ENCODE peak calls at places on chromosomes 6 and 20, in six cellular contexts. One of them, this sample, is unnamed.

GRCh38 chr6:167797871-167798265 is 28.8 kb upstream of the AFDN start:
- DNase-seq in hepatocyte: no peak
- DNase-seq in pancreas: no peak
- DNase-seq in CD8-positive, alpha-beta T cell: no peak
- DNase-seq in GM23248: no peak
- DNase-seq in right atrium auricular region: no peak
- DNase-seq in this sample: no peak

GRCh38 chr6:27809939-27810767 is 102.0 kb downstream of the OR2B2 start:
- DNase-seq in right atrium auricular region: peak; percentile 75
- DNase-seq in pancreas: peak; percentile 69
- DNase-seq in GM23248: peak; percentile 95
- DNase-seq in hepatocyte: peak; percentile 92
- DNase-seq in CD8-positive, alpha-beta T cell: peak; percentile 82
- DNase-seq in this sample: peak; percentile 70

GRCh38 chr6:31723980-31724691 is 963 bp downstream of the MPIG6B start:
- DNase-seq in pancreas: no peak
- DNase-seq in CD8-positive, alpha-beta T cell: no peak
- DNase-seq in GM23248: no peak
- DNase-seq in right atrium auricular region: no peak
- DNase-seq in hepatocyte: no peak
- DNase-seq in this sample: no peak

GRCh38 chr6:158849899-158850806 is 31.0 kb upstream of the EZR start:
- DNase-seq in right atrium auricular region: no peak
- DNase-seq in GM23248: peak; percentile 97
- DNase-seq in hepatocyte: peak; percentile 85
- DNase-seq in pancreas: no peak
- DNase-seq in CD8-positive, alpha-beta T cell: peak; percentile 78
- DNase-seq in this sample: peak; percentile 13

GRCh38 chr20:4444404-4444803 is 277.3 kb upstream of the PRND start:
- DNase-seq in hepatocyte: no peak
- DNase-seq in CD8-positive, alpha-beta T cell: no peak
- DNase-seq in pancreas: no peak
- DNase-seq in GM23248: peak; percentile 88
- DNase-seq in right atrium auricular region: no peak
- DNase-seq in this sample: no peak

GRCh38 chr6:84539122-84539856 is 225.1 kb downstream of the TBX18 start:
- DNase-seq in pancreas: no peak
- DNase-seq in CD8-positive, alpha-beta T cell: no peak
- DNase-seq in right atrium auricular region: no peak
- DNase-seq in hepatocyte: no peak
- DNase-seq in GM23248: peak; percentile 30
- DNase-seq in this sample: no peak

GRCh38 chr20:10863337-10864060 is 189.7 kb upstream of the JAG1 start:
- DNase-seq in right atrium auricular region: no peak
- DNase-seq in CD8-positive, alpha-beta T cell: no peak
- DNase-seq in GM23248: peak; percentile 79
- DNase-seq in hepatocyte: no peak
- DNase-seq in pancreas: no peak
- DNase-seq in this sample: no peak

GRCh38 chr6:152982768-152983636 is at the start of gene FBXO5:
- DNase-seq in CD8-positive, alpha-beta T cell: peak; percentile 96
- DNase-seq in hepatocyte: peak; percentile 99
- DNase-seq in pancreas: peak; percentile 97
- DNase-seq in GM23248: peak; percentile 99
- DNase-seq in right atrium auricular region: peak; percentile 97
- DNase-seq in this sample: peak; percentile 98

GRCh38 chr6:33073431-33073871 is at the start of gene HLA-DPA1:
- DNase-seq in hepatocyte: no peak
- DNase-seq in CD8-positive, alpha-beta T cell: no peak
- DNase-seq in pancreas: no peak
- DNase-seq in GM23248: peak; percentile 62
- DNase-seq in right atrium auricular region: no peak
- DNase-seq in this sample: no peak

GRCh38 chr6:90764001-90764400 is 177.1 kb upstream of the MAP3K7 start:
- DNase-seq in CD8-positive, alpha-beta T cell: no peak
- DNase-seq in pancreas: no peak
- DNase-seq in GM23248: peak; percentile 1
- DNase-seq in right atrium auricular region: no peak
- DNase-seq in hepatocyte: no peak
- DNase-seq in this sample: no peak

GRCh38 chr6:41039060-41039998 is at the start of gene UNC5CL:
- DNase-seq in hepatocyte: peak; percentile 83
- DNase-seq in right atrium auricular region: no peak
- DNase-seq in pancreas: peak; percentile 80
- DNase-seq in GM23248: peak; percentile 54
- DNase-seq in CD8-positive, alpha-beta T cell: peak; percentile 55
- DNase-seq in this sample: peak; percentile 44

GRCh38 chr20:62382306-62383198 is 4.4 kb upstream of the RPS21 start:
- DNase-seq in pancreas: peak; percentile 87
- DNase-seq in hepatocyte: peak; percentile 94
- DNase-seq in right atrium auricular region: no peak
- DNase-seq in CD8-positive, alpha-beta T cell: peak; percentile 73
- DNase-seq in GM23248: peak; percentile 76
- DNase-seq in this sample: peak; percentile 88

GRCh38 chr20:29301624-29302259 is 1955.7 kb upstream of the DEFB115 start:
- DNase-seq in right atrium auricular region: no peak
- DNase-seq in GM23248: no peak
- DNase-seq in pancreas: no peak
- DNase-seq in CD8-positive, alpha-beta T cell: no peak
- DNase-seq in hepatocyte: no peak
- DNase-seq in this sample: no peak

GRCh38 chr6:16649241-16649640 is 112.0 kb downstream of the ATXN1 start:
- DNase-seq in right atrium auricular region: no peak
- DNase-seq in hepatocyte: no peak
- DNase-seq in GM23248: peak; percentile 28
- DNase-seq in pancreas: no peak
- DNase-seq in CD8-positive, alpha-beta T cell: no peak
- DNase-seq in this sample: no peak

GRCh38 chr6:154606457-154606856 is 96.0 kb upstream of the CNKSR3 start:
- DNase-seq in CD8-positive, alpha-beta T cell: peak; percentile 70
- DNase-seq in hepatocyte: no peak
- DNase-seq in pancreas: no peak
- DNase-seq in right atrium auricular region: no peak
- DNase-seq in GM23248: no peak
- DNase-seq in this sample: no peak

GRCh38 chr6:36809933-36810844 is 29.1 kb downstream of the CPNE5 start:
- DNase-seq in hepatocyte: no peak
- DNase-seq in CD8-positive, alpha-beta T cell: no peak
- DNase-seq in GM23248: no peak
- DNase-seq in pancreas: no peak
- DNase-seq in right atrium auricular region: no peak
- DNase-seq in this sample: no peak

GRCh38 chr6:86937219-86938079 is at the start of gene HTR1E:
- DNase-seq in GM23248: peak; percentile 48
- DNase-seq in right atrium auricular region: no peak
- DNase-seq in hepatocyte: peak; percentile 86
- DNase-seq in CD8-positive, alpha-beta T cell: no peak
- DNase-seq in pancreas: peak; percentile 76
- DNase-seq in this sample: peak; percentile 8

GRCh38 chr6:82246802-82247633 is 526 bp downstream of the IBTK start:
- DNase-seq in pancreas: peak; percentile 76
- DNase-seq in GM23248: peak; percentile 79
- DNase-seq in hepatocyte: peak; percentile 84
- DNase-seq in CD8-positive, alpha-beta T cell: no peak
- DNase-seq in right atrium auricular region: peak; percentile 71
- DNase-seq in this sample: peak; percentile 79

GRCh38 chr6:64520050-64520449 is 884.4 kb downstream of the PHF3 start:
- DNase-seq in GM23248: peak; percentile 93
- DNase-seq in hepatocyte: peak; percentile 52
- DNase-seq in CD8-positive, alpha-beta T cell: no peak
- DNase-seq in right atrium auricular region: no peak
- DNase-seq in pancreas: no peak
- DNase-seq in this sample: no peak

GRCh38 chr6:22621701-22622100 is 52.3 kb downstream of the HDGFL1 start:
- DNase-seq in CD8-positive, alpha-beta T cell: no peak
- DNase-seq in hepatocyte: no peak
- DNase-seq in right atrium auricular region: no peak
- DNase-seq in GM23248: no peak
- DNase-seq in pancreas: no peak
- DNase-seq in this sample: no peak

GRCh38 chr20:42714298-42715141 is 475.2 kb downstream of the PTPRT start:
- DNase-seq in GM23248: no peak
- DNase-seq in pancreas: no peak
- DNase-seq in CD8-positive, alpha-beta T cell: no peak
- DNase-seq in right atrium auricular region: no peak
- DNase-seq in hepatocyte: no peak
- DNase-seq in this sample: no peak

GRCh38 chr20:7029005-7029404 is 261.5 kb downstream of the BMP2 start:
- DNase-seq in pancreas: no peak
- DNase-seq in CD8-positive, alpha-beta T cell: no peak
- DNase-seq in GM23248: no peak
- DNase-seq in right atrium auricular region: no peak
- DNase-seq in hepatocyte: no peak
- DNase-seq in this sample: no peak

GRCh38 chr20:43409041-43409913 is 48.4 kb upstream of the SRSF6 start:
- DNase-seq in CD8-positive, alpha-beta T cell: no peak
- DNase-seq in hepatocyte: peak; percentile 35
- DNase-seq in pancreas: no peak
- DNase-seq in GM23248: peak; percentile 70
- DNase-seq in right atrium auricular region: no peak
- DNase-seq in this sample: peak; percentile 82

GRCh38 chr20:58054744-58055373 is 173.6 kb downstream of the ANKRD60 start:
- DNase-seq in right atrium auricular region: peak; percentile 65
- DNase-seq in GM23248: peak; percentile 46
- DNase-seq in CD8-positive, alpha-beta T cell: no peak
- DNase-seq in hepatocyte: peak; percentile 35
- DNase-seq in pancreas: no peak
- DNase-seq in this sample: peak; percentile 97

GRCh38 chr6:142666599-142667185 is 278.3 kb downstream of the HIVEP2 start:
- DNase-seq in GM23248: no peak
- DNase-seq in CD8-positive, alpha-beta T cell: no peak
- DNase-seq in hepatocyte: no peak
- DNase-seq in pancreas: no peak
- DNase-seq in right atrium auricular region: no peak
- DNase-seq in this sample: no peak

GRCh38 chr20:34525709-34526416 is 9.6 kb downstream of the DYNLRB1 start:
- DNase-seq in hepatocyte: peak; percentile 91
- DNase-seq in CD8-positive, alpha-beta T cell: no peak
- DNase-seq in GM23248: peak; percentile 99
- DNase-seq in pancreas: peak; percentile 79
- DNase-seq in right atrium auricular region: peak; percentile 90
- DNase-seq in this sample: peak; percentile 100

GRCh38 chr6:54680531-54680930 is 166.0 kb upstream of the FAM83B start:
- DNase-seq in pancreas: no peak
- DNase-seq in GM23248: no peak
- DNase-seq in hepatocyte: no peak
- DNase-seq in right atrium auricular region: no peak
- DNase-seq in CD8-positive, alpha-beta T cell: no peak
- DNase-seq in this sample: no peak

GRCh38 chr20:23925789-23926525 is 46.4 kb upstream of the CST5 start:
- DNase-seq in GM23248: no peak
- DNase-seq in right atrium auricular region: no peak
- DNase-seq in CD8-positive, alpha-beta T cell: no peak
- DNase-seq in pancreas: no peak
- DNase-seq in hepatocyte: no peak
- DNase-seq in this sample: no peak

GRCh38 chr20:54772931-54773642 is 297.7 kb downstream of the DOK5 start:
- DNase-seq in CD8-positive, alpha-beta T cell: no peak
- DNase-seq in GM23248: no peak
- DNase-seq in pancreas: no peak
- DNase-seq in right atrium auricular region: no peak
- DNase-seq in hepatocyte: no peak
- DNase-seq in this sample: no peak

GRCh38 chr20:19407731-19408130 is 195.3 kb downstream of the SLC24A3 start:
- DNase-seq in GM23248: no peak
- DNase-seq in CD8-positive, alpha-beta T cell: no peak
- DNase-seq in right atrium auricular region: no peak
- DNase-seq in hepatocyte: peak; percentile 31
- DNase-seq in pancreas: no peak
- DNase-seq in this sample: no peak

DNA sequence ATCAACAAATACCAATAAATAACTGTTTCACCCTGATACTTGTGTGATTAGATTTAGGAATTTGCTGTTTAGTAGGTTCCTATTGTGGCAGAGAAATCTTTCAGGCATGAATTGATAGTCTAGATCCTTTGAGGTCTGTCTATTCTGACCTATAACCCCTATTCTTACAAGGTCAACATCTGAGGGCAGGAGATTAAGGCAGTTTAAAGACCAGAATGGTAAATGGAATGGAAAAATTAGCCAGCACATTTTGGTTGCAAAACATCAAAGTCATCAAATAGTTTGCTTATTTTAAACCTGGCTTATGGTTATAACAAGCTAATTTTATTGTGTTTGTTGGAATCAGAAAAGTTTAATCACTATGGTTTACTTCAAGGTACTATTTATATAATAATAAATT is 78.4 kb downstream of the LIN28B start:
- DNase-seq in GM23248: no peak
- DNase-seq in hepatocyte: no peak
- DNase-seq in right atrium auricular region: no peak
- DNase-seq in CD8-positive, alpha-beta T cell: no peak
- DNase-seq in pancreas: no peak
- DNase-seq in this sample: no peak
- H3K9me3 ChIP-seq in GM23248: no peaks in the 10 kb centered on the region
- H3K9me3 ChIP-seq in hepatocyte: no peaks in the 10 kb centered on the region
- H3K9me3 ChIP-seq in right atrium auricular region: no peaks in the 10 kb centered on the region
- H3K9me3 ChIP-seq in CD8-positive, alpha-beta T cell: no peaks in the 10 kb centered on the region
- H3K9me3 ChIP-seq in pancreas: no peaks in the 10 kb centered on the region
- H3K9me3 ChIP-seq in this sample: no peaks in the 10 kb centered on the region

GRCh38 chr6:156988276-156989158 is 211.3 kb downstream of the ARID1B start:
- DNase-seq in right atrium auricular region: no peak
- DNase-seq in hepatocyte: peak; percentile 38
- DNase-seq in pancreas: no peak
- DNase-seq in CD8-positive, alpha-beta T cell: no peak
- DNase-seq in GM23248: no peak
- DNase-seq in this sample: no peak
- H3K27ac ChIP-seq in right atrium auricular region: no peak overlapping the region
- H3K27ac ChIP-seq in hepatocyte: no peak overlapping the region
- H3K27ac ChIP-seq in pancreas: no peak overlapping the region
- H3K27ac ChIP-seq in CD8-positive, alpha-beta T cell: no peak overlapping the region
- H3K27ac ChIP-seq in GM23248: no peak overlapping the region
- H3K27ac ChIP-seq in this sample: no peak overlapping the region

GRCh38 chr6:37971711-37972410 is 152.3 kb downstream of the ZFAND3 start:
- DNase-seq in pancreas: no peak
- DNase-seq in right atrium auricular region: no peak
- DNase-seq in GM23248: no peak
- DNase-seq in hepatocyte: no peak
- DNase-seq in CD8-positive, alpha-beta T cell: no peak
- DNase-seq in this sample: peak; percentile 83
- H3K9me3 ChIP-seq in pancreas: no peaks in the 10 kb centered on the region
- H3K9me3 ChIP-seq in right atrium auricular region: no peaks in the 10 kb centered on the region
- H3K9me3 ChIP-seq in GM23248: no peaks in the 10 kb centered on the region
- H3K9me3 ChIP-seq in hepatocyte: no peaks in the 10 kb centered on the region
- H3K9me3 ChIP-seq in CD8-positive, alpha-beta T cell: peaks cover 4% of the 10 kb centered on the region
- H3K9me3 ChIP-seq in this sample: peaks cover 7% of the 10 kb centered on the region

DNA sequence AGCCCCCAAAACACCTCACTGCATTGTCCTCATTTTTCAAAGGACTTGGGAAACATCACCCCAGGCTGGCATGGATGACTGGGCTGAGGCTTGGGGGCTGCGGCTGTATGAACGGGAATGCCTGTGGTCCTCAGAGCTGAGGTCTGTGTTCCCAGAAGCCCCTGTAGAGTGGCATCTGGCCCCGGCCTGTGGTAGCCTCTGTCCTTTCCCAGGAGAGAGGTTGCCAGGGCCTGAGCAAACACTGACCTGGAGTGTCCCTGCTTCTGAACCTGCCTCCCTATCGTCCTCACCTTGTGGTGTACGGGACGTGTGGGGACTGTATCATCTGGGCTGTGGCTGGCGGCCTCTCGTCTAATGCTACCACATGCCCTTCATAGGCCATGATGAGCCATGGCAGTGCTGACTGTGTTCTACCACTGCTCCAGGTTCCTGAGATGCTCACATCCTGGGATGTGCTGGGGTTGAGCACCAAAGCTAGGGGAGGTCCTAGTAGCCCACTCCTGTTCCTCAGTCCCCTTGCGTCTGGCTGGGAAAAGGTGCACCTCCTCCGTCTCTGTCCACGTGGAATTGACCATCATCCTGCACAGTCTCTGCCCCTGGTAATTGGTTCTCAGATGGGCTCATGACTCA is 27.5 kb downstream of the PHACTR3 start:
- DNase-seq in hepatocyte: no peak
- DNase-seq in pancreas: no peak
- DNase-seq in CD8-positive, alpha-beta T cell: no peak
- DNase-seq in GM23248: no peak
- DNase-seq in right atrium auricular region: no peak
- DNase-seq in this sample: no peak
- H3K27ac ChIP-seq in hepatocyte: no peak overlapping the region
- H3K27ac ChIP-seq in pancreas: no peak overlapping the region
- H3K27ac ChIP-seq in CD8-positive, alpha-beta T cell: no peak overlapping the region
- H3K27ac ChIP-seq in GM23248: no peak overlapping the region
- H3K27ac ChIP-seq in right atrium auricular region: no peak overlapping the region
- H3K27ac ChIP-seq in this sample: no peak overlapping the region

This sample was measured in SJCRH30.